ENCODE peak calls at places on chromosomes 6 and 20, in ten cellular contexts. I is heart right ventricle; N is hepatocyte; V is effector memory CD4-positive, alpha-beta T cell; K is uterus; Q is fibroblast of mammary gland; S is RWPE2; G is CD4-positive, CD25-positive, alpha-beta regulatory T cell; Y is astrocyte of the spinal cord; H is kidney. R is an unnamed sample.

GRCh38 chr20:39117486-39117885 is 155.3 kb downstream of the DHX35 start:
- DNase-seq in I (no peak), N (peak; percentile 54), V (no peak), K (no peak), Q (peak; percentile 71), S (peak; percentile 91), G (no peak), Y (peak; percentile 15), H (no peak), R (no peak)

GRCh38 chr6:110625883-110626282 is 149.5 kb upstream of the SLC22A16 start:
- DNase-seq in I (no peak), N (no peak), V (no peak), K (no peak), Q (peak; percentile 53), S (no peak), G (no peak), Y (peak; percentile 29), H (no peak), R (no peak)

GRCh38 chr20:24762371-24762770 is 186.7 kb upstream of the CST7 start:
- DNase-seq in I (no peak), N (no peak), V (no peak), K (no peak), Q (no peak), S (no peak), G (no peak), Y (no peak), H (no peak), R (no peak)

GRCh38 chr6:86686496-86686895 is 250.8 kb upstream of the HTR1E start:
- DNase-seq in I (no peak), N (no peak), V (no peak), K (no peak), Q (no peak), S (no peak), G (no peak), Y (no peak), H (no peak), R (peak; percentile 46)

GRCh38 chr6:44020148-44020547 is 107.1 kb downstream of the MRPL14 start:
- DNase-seq in I (no peak), N (no peak), V (no peak), K (peak; percentile 73), Q (peak; percentile 81), S (no peak), G (no peak), Y (no peak), H (peak; percentile 67), R (no peak)

GRCh38 chr6:33428219-33428890 is 8.5 kb downstream of the SYNGAP1 start:
- DNase-seq in I (no peak), N (peak; percentile 67), V (no peak), K (no peak), Q (peak; percentile 35), S (no peak), G (peak; percentile 49), Y (no peak), H (peak; percentile 83), R (peak; percentile 64)

GRCh38 chr6:138455746-138456392 is 43.4 kb downstream of the NHSL1 start:
- DNase-seq in I (no peak), N (no peak), V (no peak), K (no peak), Q (peak; percentile 82), S (no peak), G (peak; percentile 61), Y (peak; percentile 45), H (no peak), R (no peak)

GRCh38 chr6:143276436-143276835 is 174.1 kb downstream of the ADAT2 start:
- DNase-seq in I (no peak), N (no peak), V (no peak), K (no peak), Q (no peak), S (no peak), G (no peak), Y (no peak), H (no peak), R (no peak)

GRCh38 chr6:30749554-30750378 is 5.4 kb upstream of the IER3 start:
- DNase-seq in I (no peak), N (peak; percentile 87), V (no peak), K (no peak), Q (no peak), S (peak; percentile 88), G (no peak), Y (no peak), H (peak; percentile 93), R (peak; percentile 74)

GRCh38 chr6:63507096-63507495 is 65.2 kb upstream of the LOC128125822 start:
- DNase-seq in I (no peak), N (no peak), V (no peak), K (no peak), Q (no peak), S (no peak), G (no peak), Y (no peak), H (no peak), R (no peak)

GRCh38 chr20:53914091-53914860 is 156.1 kb downstream of the BCAS1 start:
- DNase-seq in I (no peak), N (no peak), V (no peak), K (no peak), Q (no peak), S (peak; percentile 40), G (no peak), Y (peak; percentile 57), H (no peak), R (no peak)

GRCh38 chr6:11732036-11732545 is 46.5 kb downstream of the ADTRP start:
- DNase-seq in I (peak; percentile 63), N (no peak), V (no peak), K (peak; percentile 33), Q (peak; percentile 96), S (no peak), G (no peak), Y (peak; percentile 68), H (peak; percentile 60), R (no peak)

GRCh38 chr6:11222385-11223277 is 9.8 kb downstream of the NEDD9 start:
- DNase-seq in I (no peak), N (no peak), V (no peak), K (no peak), Q (no peak), S (no peak), G (no peak), Y (no peak), H (no peak), R (no peak)

GRCh38 chr20:62244644-62245108 is 6.4 kb downstream of the OSBPL2 start:
- DNase-seq in I (no peak), N (no peak), V (no peak), K (no peak), Q (no peak), S (no peak), G (no peak), Y (no peak), H (no peak), R (no peak)

GRCh38 chr6:55379486-55379885 is 52.2 kb downstream of the GFRAL start:
- DNase-seq in I (no peak), N (no peak), V (no peak), K (no peak), Q (no peak), S (no peak), G (no peak), Y (no peak), H (no peak), R (no peak)

GRCh38 chr20:17960927-17961599 is 7.5 kb downstream of the SNX5 start:
- DNase-seq in I (no peak), N (no peak), V (no peak), K (peak; percentile 72), Q (peak; percentile 79), S (no peak), G (no peak), Y (peak; percentile 85), H (no peak), R (no peak)
- H3K4me3 ChIP-seq in I (no peak overlapping the region), N (no peak overlapping the region), V (no peak overlapping the region), K (peak overlapping the region; percentile 6), Q (no peak overlapping the region), S (no peak overlapping the region), G (peak overlapping the region; percentile 56), Y (no peak overlapping the region), H (peak overlapping the region; percentile 28), R (no peak overlapping the region)

DNA sequence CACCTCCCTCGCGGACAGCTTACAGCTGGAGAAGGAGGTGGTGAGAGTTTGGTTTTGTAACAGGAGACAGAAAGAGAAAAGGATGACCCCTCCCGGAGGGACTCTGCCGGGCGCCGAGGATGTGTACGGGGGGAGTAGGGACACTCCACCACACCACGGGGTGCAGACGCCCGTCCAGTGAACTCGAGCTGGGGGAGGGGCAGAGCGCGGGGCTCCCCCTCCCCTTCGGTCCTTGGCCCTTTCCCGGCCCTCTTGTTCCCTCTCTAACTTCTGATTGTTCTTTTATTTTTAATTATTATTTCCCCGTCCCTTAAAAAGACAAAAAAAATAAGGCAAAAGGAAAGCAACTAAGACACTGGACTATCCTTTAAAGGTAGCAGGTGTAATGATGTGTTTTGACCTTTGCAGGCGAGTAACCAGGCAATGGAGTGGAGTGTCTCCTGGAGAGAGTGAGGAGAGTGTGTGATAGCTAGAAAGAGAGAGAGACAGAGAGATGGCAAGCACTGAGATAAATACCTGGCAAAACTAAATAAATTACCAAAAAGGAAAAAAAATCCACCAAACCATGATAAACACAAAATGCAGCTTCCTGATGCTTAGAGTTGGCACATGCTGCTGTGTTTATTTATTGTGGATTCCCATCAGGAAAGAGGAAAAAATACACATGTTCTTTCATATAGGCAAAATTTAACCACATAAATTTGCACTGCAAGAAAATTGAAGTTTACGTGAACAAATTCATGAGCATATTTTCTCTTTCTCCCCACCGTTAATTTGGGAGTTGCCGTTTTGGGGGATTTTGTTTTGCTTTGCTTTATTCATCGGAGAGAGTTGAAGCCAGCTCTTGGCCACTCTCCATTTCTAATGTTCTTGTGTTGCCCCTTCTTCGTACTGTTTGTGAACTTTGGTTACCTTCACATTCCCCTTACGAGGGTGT is 1.9 kb downstream of the POU3F2 start:
- DNase-seq in I (no peak), N (no peak), V (no peak), K (no peak), Q (no peak), S (no peak), G (no peak), Y (no peak), H (no peak), R (no peak)
- H3K4me3 ChIP-seq in I (no peak overlapping the region), N (no peak overlapping the region), V (peak overlapping the region; percentile 71), K (no peak overlapping the region), Q (no peak overlapping the region), S (no peak overlapping the region), G (peak overlapping the region; percentile 26), Y (peak overlapping the region; percentile 41), H (no peak overlapping the region), R (no peak overlapping the region)

DNA sequence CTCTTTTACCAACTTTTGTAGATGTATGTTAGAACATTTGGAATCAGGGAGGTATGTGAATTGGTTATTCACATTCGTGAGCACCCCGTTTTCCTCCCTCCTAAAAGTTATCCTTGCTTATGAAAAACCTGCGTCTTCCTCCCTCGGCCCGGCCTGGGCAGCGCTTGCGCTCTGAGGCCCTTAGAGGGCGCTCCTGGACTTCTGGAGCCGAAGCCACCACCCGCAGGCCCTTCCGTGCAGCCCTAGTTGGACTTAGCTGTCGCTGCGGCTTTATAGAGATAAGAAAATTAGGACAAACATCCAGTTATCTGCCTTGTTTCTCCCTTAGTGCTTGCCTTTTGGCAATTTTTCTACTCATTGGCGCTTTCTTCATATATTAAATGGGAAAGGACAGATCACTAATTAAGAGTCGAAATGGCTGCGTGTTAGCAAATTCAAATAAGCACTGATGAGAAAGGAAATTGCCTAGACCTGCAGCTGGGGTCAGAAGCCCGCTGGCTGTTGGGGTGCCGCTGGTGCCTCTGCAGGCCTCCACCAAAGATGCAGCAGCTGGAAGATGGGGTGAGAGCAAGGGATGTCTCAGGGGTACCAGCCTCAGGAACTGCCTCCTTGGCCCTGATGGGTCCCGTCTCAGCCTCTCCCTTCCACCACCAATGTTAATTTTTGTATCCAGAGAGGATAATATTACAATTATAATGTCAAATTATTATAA is 5.2 kb downstream of the FNDC1 start:
- DNase-seq in I (peak; percentile 56), N (peak; percentile 89), V (peak; percentile 24), K (peak; percentile 64), Q (peak; percentile 62), S (no peak), G (peak; percentile 57), Y (peak; percentile 73), H (peak; percentile 90), R (peak; percentile 58)
- H3K4me3 ChIP-seq in I (no peak overlapping the region), N (no peak overlapping the region), V (no peak overlapping the region), K (no peak overlapping the region), Q (no peak overlapping the region), S (no peak overlapping the region), G (peak overlapping the region; percentile 53), Y (no peak overlapping the region), H (no peak overlapping the region), R (no peak overlapping the region)

GRCh38 chr6:157983439-157984119 is 1.9 kb downstream of the SYNJ2 start:
- DNase-seq in I (no peak), N (no peak), V (no peak), K (no peak), Q (peak; percentile 35), S (no peak), G (no peak), Y (peak; percentile 40), H (no peak), R (no peak)
- H3K4me3 ChIP-seq in I (peak overlapping the region; percentile 99), N (peak overlapping the region; percentile 92), V (peak overlapping the region; percentile 97), K (peak overlapping the region; percentile 80), Q (peak overlapping the region; percentile 64), S (no peak overlapping the region), G (peak overlapping the region; percentile 92), Y (peak overlapping the region; percentile 78), H (no peak overlapping the region), R (no peak overlapping the region)